ENCODE peak calls at places on chromosomes 1 and 21, in nine cellular contexts. J is amygdala; R is pancreas; L is OCI-LY7; V is fibroblast of lung; I is activated gamma-delta T cell treated with anti-CD3 and anti-CD28 coated beads, Interleukin-2, amount 50 U/mL, for 16 hours; G is neuronal stem cell; H is NCI-H1436; A is RWPE1. K is an unnamed sample.

GRCh38 chr1:223669003-223669402 is 3.5 kb upstream of the CAPN8 start:
- DNase-seq in J (no peak), R (no peak), L (no peak), V (no peak), I (no peak), G (no peak), H (no peak), A (no peak), K (no peak)

GRCh38 chr1:32810358-32810757 is 6.8 kb downstream of the YARS1 start:
- DNase-seq in J (no peak), R (no peak), L (no peak), V (no peak), I (no peak), G (no peak), H (no peak), A (no peak), K (no peak)

GRCh38 chr1:23282967-23283366 is 61.1 kb downstream of the HNRNPR start:
- DNase-seq in J (no peak), R (no peak), L (no peak), V (peak; percentile 88), I (no peak), G (no peak), H (no peak), A (peak; percentile 45), K (no peak)

GRCh38 chr1:41957568-41957967 is 38.8 kb upstream of the HIVEP3 start:
- DNase-seq in J (no peak), R (no peak), L (no peak), V (no peak), I (no peak), G (no peak), H (no peak), A (peak; percentile 88), K (no peak)

GRCh38 chr1:2966435-2966834 is 54.8 kb upstream of the ACTRT2 start:
- DNase-seq in J (no peak), R (no peak), L (no peak), V (no peak), I (no peak), G (no peak), H (no peak), A (no peak), K (no peak)

GRCh38 chr1:94501925-94502324 is 39.6 kb downstream of the F3 start:
- DNase-seq in J (no peak), R (no peak), L (no peak), V (no peak), I (no peak), G (no peak), H (no peak), A (no peak), K (no peak)

GRCh38 chr1:182677393-182678098 is 6.8 kb downstream of the RGS8 start:
- DNase-seq in J (no peak), R (no peak), L (peak; percentile 91), V (no peak), I (no peak), G (no peak), H (no peak), A (no peak), K (peak; percentile 71)

GRCh38 chr21:22710725-22711124 is 1712.5 kb downstream of the NCAM2 start:
- DNase-seq in J (no peak), R (no peak), L (no peak), V (no peak), I (no peak), G (no peak), H (no peak), A (no peak), K (no peak)

GRCh38 chr1:117335376-117336086 is 31.7 kb upstream of the MAN1A2 start:
- DNase-seq in J (no peak), R (no peak), L (no peak), V (no peak), I (no peak), G (no peak), H (no peak), A (no peak), K (no peak)

GRCh38 chr1:115275216-115275615 is 62.8 kb downstream of the NGF start:
- DNase-seq in J (no peak), R (no peak), L (peak; percentile 55), V (peak; percentile 59), I (no peak), G (no peak), H (peak; percentile 18), A (peak; percentile 20), K (no peak)

GRCh38 chr1:46406881-46407608 is 12.9 kb downstream of the FAAH start:
- DNase-seq in J (no peak), R (no peak), L (no peak), V (no peak), I (no peak), G (peak; percentile 32), H (no peak), A (no peak), K (no peak)

GRCh38 chr1:160374701-160375443 is 8.0 kb downstream of the NHLH1 start:
- DNase-seq in J (no peak), R (no peak), L (peak; percentile 16), V (no peak), I (no peak), G (peak; percentile 37), H (peak; percentile 40), A (no peak), K (no peak)

GRCh38 chr1:159849972-159850371 is 12.5 kb downstream of the VSIG8 start:
- DNase-seq in J (no peak), R (no peak), L (no peak), V (no peak), I (no peak), G (no peak), H (no peak), A (no peak), K (no peak)

GRCh38 chr1:180231506-180232420 is 1.7 kb downstream of the LHX4 start:
- DNase-seq in J (no peak), R (no peak), L (peak; percentile 19), V (peak; percentile 46), I (no peak), G (no peak), H (no peak), A (no peak), K (peak; percentile 62)

GRCh38 chr1:34122080-34122479 is 43.0 kb downstream of the CSMD2 start:
- DNase-seq in J (no peak), R (no peak), L (no peak), V (no peak), I (no peak), G (no peak), H (no peak), A (no peak), K (no peak)

GRCh38 chr1:149917590-149918144 is at the start of gene SV2A:
- DNase-seq in J (no peak), R (no peak), L (peak; percentile 17), V (peak; percentile 77), I (no peak), G (peak; percentile 64), H (peak; percentile 77), A (no peak), K (no peak)

GRCh38 chr1:162081316-162081715 is 11.8 kb downstream of the NOS1AP start:
- DNase-seq in J (no peak), R (no peak), L (no peak), V (no peak), I (no peak), G (no peak), H (no peak), A (no peak), K (no peak)

GRCh38 chr1:171226757-171227370 is 21.4 kb upstream of the FMO1 start:
- DNase-seq in J (no peak), R (no peak), L (peak; percentile 73), V (peak; percentile 86), I (no peak), G (peak; percentile 43), H (peak; percentile 81), A (peak; percentile 49), K (peak; percentile 78)

GRCh38 chr1:167542109-167543032 is 11.2 kb downstream of the CREG1 start:
- DNase-seq in J (no peak), R (no peak), L (peak; percentile 45), V (no peak), I (no peak), G (no peak), H (no peak), A (no peak), K (peak; percentile 69)

GRCh38 chr21:26887241-26887640 is 42.0 kb upstream of the ADAMTS1 start:
- DNase-seq in J (no peak), R (no peak), L (no peak), V (peak; percentile 4), I (no peak), G (no peak), H (no peak), A (no peak), K (no peak)

GRCh38 chr21:40186036-40186435 is 318.8 kb downstream of the PCP4 start:
- DNase-seq in J (no peak), R (no peak), L (no peak), V (no peak), I (no peak), G (no peak), H (no peak), A (no peak), K (no peak)

GRCh38 chr21:45478115-45478801 is 64.0 kb downstream of the SLC19A1 start:
- DNase-seq in J (no peak), R (peak; percentile 58), L (peak; percentile 16), V (peak; percentile 72), I (peak; percentile 62), G (peak; percentile 61), H (peak; percentile 27), A (peak; percentile 9), K (peak; percentile 71)

GRCh38 chr1:56135069-56135863 is 444.1 kb downstream of the PLPP3 start:
- DNase-seq in J (no peak), R (no peak), L (no peak), V (no peak), I (no peak), G (no peak), H (no peak), A (no peak), K (no peak)

GRCh38 chr1:18818036-18818435 is 41.4 kb downstream of the TAS1R2 start:
- DNase-seq in J (no peak), R (no peak), L (no peak), V (no peak), I (no peak), G (no peak), H (no peak), A (no peak), K (no peak)

GRCh38 chr1:95308276-95308675 is 74.3 kb downstream of the RWDD3 start:
- DNase-seq in J (no peak), R (no peak), L (no peak), V (no peak), I (no peak), G (no peak), H (no peak), A (no peak), K (no peak)

GRCh38 chr1:101026394-101026788 is 807 bp upstream of the DPH5 start:
- DNase-seq in J (no peak), R (no peak), L (no peak), V (no peak), I (no peak), G (no peak), H (no peak), A (no peak), K (no peak)

K was measured in MM.1S.